ENCODE peak calls at places on chromosomes 12 and 14, in eight cellular contexts. S is sigmoid colon, V is uterus, Z is heart right ventricle, D is tibial artery, J is esophagus squamous epithelium, F is WERI-Rb-1, B is H9. U is an unnamed sample.

GRCh38 chr12:12954361-12954760 is 2.4 kb upstream of the GPRC5D start:
- DNase-seq in S (no peak), V (no peak), Z (no peak), D (no peak), J (no peak), F (peak; percentile 36), B (no peak), U (no peak)

GRCh38 chr14:59869381-59870255 is 958 bp downstream of the RTN1 start:
- DNase-seq in S (peak; percentile 64), V (no peak), Z (no peak), D (no peak), J (no peak), F (no peak), B (peak; percentile 35), U (no peak)

GRCh38 chr14:59081680-59082079 is 106.8 kb upstream of the DAAM1 start:
- DNase-seq in S (no peak), V (no peak), Z (no peak), D (no peak), J (no peak), F (no peak), B (no peak), U (no peak)

GRCh38 chr12:57135939-57136338 is 7.7 kb downstream of the LRP1 start:
- DNase-seq in S (peak; percentile 90), V (peak; percentile 74), Z (peak; percentile 80), D (no peak), J (no peak), F (no peak), B (peak; percentile 49), U (peak; percentile 90)

GRCh38 chr14:100030441-100031153 is 34.6 kb upstream of the EVL start:
- DNase-seq in S (no peak), V (peak; percentile 25), Z (no peak), D (no peak), J (no peak), F (no peak), B (no peak), U (no peak)

GRCh38 chr12:52818376-52818775 is 4.5 kb upstream of the KRT4 start:
- DNase-seq in S (no peak), V (no peak), Z (no peak), D (no peak), J (no peak), F (no peak), B (no peak), U (no peak)

GRCh38 chr12:94831081-94831747 is 172.3 kb downstream of the NDUFA12 start:
- DNase-seq in S (no peak), V (no peak), Z (peak; percentile 11), D (no peak), J (peak; percentile 22), F (no peak), B (no peak), U (no peak)

GRCh38 chr14:69475194-69475818 is 9.2 kb upstream of the PLEKHD1 start:
- DNase-seq in S (no peak), V (no peak), Z (no peak), D (no peak), J (no peak), F (no peak), B (no peak), U (no peak)

GRCh38 chr12:12903642-12904609 is 12.6 kb downstream of the GPRC5A start:
- DNase-seq in S (no peak), V (no peak), Z (no peak), D (peak; percentile 27), J (no peak), F (no peak), B (no peak), U (no peak)

GRCh38 chr12:7017870-7018349 is 366 bp downstream of the LPCAT3 start:
- DNase-seq in S (no peak), V (no peak), Z (no peak), D (no peak), J (no peak), F (no peak), B (no peak), U (peak; percentile 49)

GRCh38 chr14:92874961-92875360 is 48.0 kb upstream of the CHGA start:
- DNase-seq in S (no peak), V (no peak), Z (no peak), D (no peak), J (no peak), F (no peak), B (no peak), U (no peak)

DNA sequence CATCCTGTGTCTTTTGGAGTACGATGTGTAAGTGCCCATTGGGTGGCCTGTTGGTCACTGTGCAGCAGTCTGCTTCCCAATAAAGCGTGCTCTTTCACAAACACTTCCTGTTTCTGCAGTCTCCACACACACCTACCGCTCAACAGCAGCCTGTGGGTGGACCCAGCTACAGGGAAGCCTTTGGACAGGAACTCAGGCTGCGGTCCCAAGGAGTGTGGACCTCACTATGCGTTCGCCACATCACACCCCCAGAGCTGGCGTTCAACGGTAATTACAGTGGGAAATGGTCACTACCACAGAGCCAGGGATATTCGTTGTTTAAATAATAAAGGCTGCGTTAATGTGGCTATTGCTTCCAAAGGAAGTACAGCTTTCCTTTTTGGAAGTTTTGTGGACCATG is 16.2 kb downstream of the PSMC1 start:
- DNase-seq in S (no peak), V (peak; percentile 24), Z (no peak), D (no peak), J (no peak), F (no peak), B (no peak), U (no peak)
- H3K27ac ChIP-seq in S (no peak overlapping the region), V (no peak overlapping the region), Z (peak overlapping the region; percentile 31), D (peak overlapping the region; percentile 56), J (peak overlapping the region; percentile 55), F (no peak overlapping the region), B (no peak overlapping the region), U (no peak overlapping the region)

DNA sequence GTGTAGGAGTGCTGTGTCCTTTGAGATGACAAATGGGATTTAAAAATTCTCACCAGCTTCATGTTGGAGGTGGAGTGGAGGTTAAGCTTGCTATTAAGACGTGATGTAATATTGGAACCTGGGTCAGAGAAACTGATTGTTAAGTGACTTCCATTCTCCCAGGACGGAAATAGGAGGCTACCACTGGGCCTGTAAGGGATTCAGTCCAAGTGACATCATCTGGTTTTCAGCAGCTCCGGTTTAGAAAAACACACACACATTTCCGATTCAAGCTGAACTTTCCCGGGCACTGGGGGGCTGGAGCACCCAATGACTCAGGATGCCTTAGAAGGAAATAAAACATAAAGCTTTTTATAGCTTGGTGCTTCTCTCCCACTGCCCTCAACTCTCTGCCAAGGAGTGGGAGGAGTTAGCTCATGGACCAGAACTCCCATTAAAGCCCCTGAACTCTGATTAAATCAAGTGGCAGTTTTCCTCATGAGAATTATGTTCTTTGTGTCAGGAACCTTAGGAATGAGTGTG is 12.4 kb downstream of the CALM1 start:
- DNase-seq in S (peak; percentile 94), V (peak; percentile 92), Z (peak; percentile 81), D (peak; percentile 94), J (no peak), F (no peak), B (no peak), U (no peak)
- H3K27ac ChIP-seq in S (peak overlapping the region; percentile 94), V (peak overlapping the region; percentile 78), Z (peak overlapping the region; percentile 72), D (peak overlapping the region; percentile 74), J (peak overlapping the region; percentile 77), F (no peak overlapping the region), B (no peak overlapping the region), U (peak overlapping the region; percentile 65)

GRCh38 chr14:52960627-52961026 is 9.8 kb upstream of the FERMT2 start:
- DNase-seq in S (no peak), V (no peak), Z (peak; percentile 17), D (no peak), J (no peak), F (no peak), B (no peak), U (no peak)
- H3K27ac ChIP-seq in S (peak overlapping the region; percentile 52), V (peak overlapping the region; percentile 13), Z (peak overlapping the region; percentile 26), D (peak overlapping the region; percentile 30), J (peak overlapping the region; percentile 49), F (no peak overlapping the region), B (no peak overlapping the region), U (no peak overlapping the region)

DNA sequence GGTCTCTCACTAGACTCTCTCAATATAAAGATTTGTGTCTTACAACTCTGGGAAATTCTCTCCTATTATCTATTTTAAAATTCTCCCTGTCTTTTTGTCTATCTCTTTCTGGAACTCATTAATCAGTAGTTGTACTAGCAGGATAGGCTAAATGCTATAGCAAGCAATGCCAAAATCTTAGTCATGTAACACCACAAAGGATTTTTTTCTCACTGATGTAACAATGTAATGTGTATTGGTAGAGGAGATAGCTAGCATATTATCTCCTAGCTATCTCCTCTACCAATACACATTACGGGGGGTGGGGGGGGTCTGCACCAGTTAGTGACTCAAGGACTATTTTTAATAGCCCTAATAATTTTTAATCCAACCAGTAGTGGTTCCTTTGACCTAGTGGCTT is 225.4 kb downstream of the KLHL28 start:
- DNase-seq in S (no peak), V (no peak), Z (no peak), D (no peak), J (no peak), F (no peak), B (no peak), U (no peak)
- H3K27ac ChIP-seq in S (no peak overlapping the region), V (no peak overlapping the region), Z (no peak overlapping the region), D (no peak overlapping the region), J (no peak overlapping the region), F (no peak overlapping the region), B (no peak overlapping the region), U (no peak overlapping the region)

U was measured in substantia nigra.